ENCODE peak calls at places on chromosomes 11 and 22, in seven cellular contexts. B is T-helper 1 cell, L is ovary, E is prostate gland, J is GM19239, H is nephron progenitor cell, C is fibroblast of mammary gland. W is an unnamed sample.

GRCh38 chr11:114296190-114296978 is at the start of gene NNMT:
- DNase-seq in B (no peak), L (peak), E (no peak), J (no peak), H (no peak), C (peak), W (no peak)

GRCh38 chr11:15223318-15223717 is 108.6 kb downstream of the INSC start:
- DNase-seq in B (no peak), L (no peak), E (no peak), J (no peak), H (no peak), C (peak), W (no peak)

GRCh38 chr11:4890279-4890678 is 8.6 kb downstream of the OR51T1 start:
- DNase-seq in B (no peak), L (no peak), E (no peak), J (no peak), H (no peak), C (no peak), W (no peak)

GRCh38 chr11:47731466-47731865 is 16.3 kb upstream of the AGBL2 start:
- DNase-seq in B (no peak), L (no peak), E (no peak), J (no peak), H (no peak), C (no peak), W (no peak)

GRCh38 chr11:42253156-42253555 is 793.7 kb upstream of the LRRC4C start:
- DNase-seq in B (no peak), L (no peak), E (no peak), J (no peak), H (no peak), C (no peak), W (no peak)

GRCh38 chr11:35432464-35432863 is 13.1 kb upstream of the SLC1A2 start:
- DNase-seq in B (no peak), L (no peak), E (no peak), J (no peak), H (no peak), C (no peak), W (no peak)

GRCh38 chr11:11968511-11969280 is 39.7 kb downstream of the DKK3 start:
- DNase-seq in B (no peak), L (no peak), E (no peak), J (no peak), H (no peak), C (peak), W (no peak)

GRCh38 chr11:96228472-96228871 is 114.5 kb downstream of the MAML2 start:
- DNase-seq in B (no peak), L (peak), E (peak), J (no peak), H (no peak), C (peak), W (no peak)

GRCh38 chr22:20933910-20934309 is 16.7 kb downstream of the CRKL start:
- DNase-seq in B (no peak), L (no peak), E (no peak), J (no peak), H (no peak), C (no peak), W (no peak)

GRCh38 chr11:116641561-116642045 is 131.2 kb downstream of the BUD13 start:
- DNase-seq in B (no peak), L (no peak), E (peak), J (peak), H (peak), C (no peak), W (no peak)

GRCh38 chr11:24515632-24516031 is 18.8 kb downstream of the LUZP2 start:
- DNase-seq in B (no peak), L (no peak), E (no peak), J (no peak), H (no peak), C (no peak), W (no peak)

GRCh38 chr11:85923455-85923854 is 68.3 kb downstream of the CCDC83 start:
- DNase-seq in B (no peak), L (no peak), E (no peak), J (no peak), H (no peak), C (no peak), W (no peak)

W was measured in effector memory CD4-positive, alpha-beta T cell.